ENCODE peak calls at places on chromosomes 11 and 22, in nine cellular contexts. V is lower lobe of right lung; X is tibial nerve; D is stomach; Y is transverse colon; R is H9; U is body of pancreas; J is naive thymus-derived CD4-positive, alpha-beta T cell; M is IMR-90. B is an unnamed sample. For H3K4me1, H3K27me3 and H3K9me3, the result is how much of the 10 kb centered on the place peaks cover.

GRCh38 chr11:45193695-45194094 is 47.3 kb downstream of the PRDM11 start:
- DNase-seq in R (no peak), V (no peak), D (no peak), U (no peak), Y (no peak), X (no peak), J (no peak), M (no peak), B (no peak)

GRCh38 chr11:107898270-107898669 is 30.0 kb upstream of the RAB39A start:
- DNase-seq in V (no peak), M (peak), R (no peak), D (no peak), J (no peak), U (no peak), X (no peak), Y (no peak), B (no peak)

GRCh38 chr11:72307439-72307838 is 63.5 kb upstream of the PHOX2A start:
- DNase-seq in X (no peak), M (no peak), V (no peak), Y (no peak), R (no peak), U (no peak), J (no peak), D (no peak), B (no peak)

GRCh38 chr11:115501895-115502589 is 2.2 kb downstream of the CADM1 start:
- DNase-seq in J (no peak), R (no peak), X (no peak), V (no peak), M (peak), Y (no peak), D (no peak), U (no peak), B (peak)

GRCh38 chr11:68009391-68010000 is 631 bp upstream of the ALDH3B1 start:
- DNase-seq in U (peak), X (no peak), V (no peak), Y (no peak), R (no peak), J (no peak), D (no peak), M (peak), B (no peak)

GRCh38 chr22:36644333-36644757 is 59.2 kb downstream of the CACNG2 start:
- DNase-seq in D (no peak), M (peak), Y (no peak), U (peak), J (peak), R (peak), X (no peak), V (no peak), B (peak)

GRCh38 chr11:25953015-25953414 is 378.9 kb upstream of the ANO3 start:
- DNase-seq in M (no peak), X (no peak), R (no peak), Y (no peak), J (no peak), U (no peak), D (no peak), V (no peak), B (no peak)

GRCh38 chr11:44779736-44780520 is 53.2 kb downstream of the TSPAN18 start:
- DNase-seq in D (no peak), R (peak), U (no peak), M (no peak), X (no peak), V (peak), J (no peak), Y (no peak), B (no peak)

GRCh38 chr11:83681944-83682644 is 395.9 kb upstream of the CCDC90B start:
- DNase-seq in J (no peak), D (no peak), M (no peak), V (no peak), X (no peak), U (no peak), Y (no peak), R (no peak), B (no peak)

DNA sequence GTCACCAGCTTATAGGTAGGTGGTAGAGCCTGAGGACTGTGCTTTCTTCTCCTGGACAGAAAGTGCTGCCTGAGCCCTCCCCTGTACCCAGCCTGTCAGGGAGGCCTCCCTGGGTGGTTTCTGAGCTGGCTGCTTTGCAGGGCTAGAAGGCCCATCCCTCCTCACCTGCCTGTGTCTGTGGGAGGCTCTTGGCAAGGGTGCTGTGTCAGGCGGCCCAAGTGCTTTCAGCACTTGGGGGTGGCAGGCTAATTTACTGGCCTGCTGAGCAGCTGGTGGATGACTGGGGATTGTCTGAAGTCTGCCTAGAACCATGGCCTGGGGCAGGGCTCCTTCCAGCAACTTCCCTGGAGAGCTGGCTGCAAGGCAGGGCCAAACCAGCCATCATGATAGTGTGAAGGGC is 139.0 kb upstream of the NAV2 start:
- DNase-seq in D (no peak), V (no peak), Y (no peak), U (peak), R (no peak), J (no peak), M (no peak), X (no peak), B (no peak)
- H3K4me1 ChIP-seq in D (under half), V (under half), Y (under half), U (under half), R (under half), J (under half), M (under half), X (under half), B (under half)

GRCh38 chr22:22414266-22414665 is 94.3 kb downstream of the ZNF280B start:
- DNase-seq in M (no peak), U (no peak), Y (no peak), V (no peak), R (no peak), J (no peak), D (no peak), X (no peak), B (no peak)
- H3K27me3 ChIP-seq in M (under half), U (under half), Y (half or more), V (half or more), R (half or more), J (under half), D (under half), X (under half), B (under half)

GRCh38 chr22:48442663-48443062 is 1385.0 kb downstream of the BRD1 start:
- DNase-seq in V (peak), Y (no peak), J (peak), X (no peak), D (no peak), M (no peak), R (no peak), U (no peak), B (no peak)

GRCh38 chr22:48445113-48445827 is 1382.4 kb downstream of the BRD1 start:
- DNase-seq in R (no peak), D (no peak), X (no peak), U (no peak), J (peak), V (peak), Y (no peak), M (no peak), B (no peak)

GRCh38 chr22:48441553-48441850 is 1386.2 kb downstream of the BRD1 start:
- DNase-seq in X (no peak), V (peak), U (no peak), R (no peak), Y (no peak), M (no peak), D (no peak), J (no peak), B (no peak)

GRCh38 chr22:48444320-48445112 is 1383.2 kb downstream of the BRD1 start:
- DNase-seq in D (no peak), X (no peak), Y (no peak), M (no peak), V (peak), J (peak), R (no peak), U (no peak), B (no peak)

DNA sequence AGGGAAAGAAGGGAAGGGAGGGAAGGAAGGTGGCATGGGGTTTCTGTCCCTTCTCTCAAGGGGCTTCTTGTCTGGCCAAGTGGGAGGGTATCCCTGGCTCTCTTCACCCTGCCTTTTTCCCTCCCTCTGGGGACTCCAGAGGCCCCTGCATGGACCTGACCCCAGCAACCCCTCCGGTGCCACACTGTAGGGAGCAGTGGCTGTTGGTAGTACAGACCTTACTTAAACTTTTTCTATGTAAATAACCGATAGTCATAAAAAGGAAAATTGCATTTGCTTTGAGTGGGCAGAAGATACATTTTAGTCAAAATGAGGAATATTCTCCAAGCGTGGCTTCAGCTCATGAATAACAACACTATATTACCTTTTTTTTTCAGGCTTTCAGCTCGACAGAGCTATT is 1384.0 kb downstream of the BRD1 start:
- DNase-seq in U (no peak), J (peak), D (no peak), R (no peak), X (no peak), M (no peak), V (peak), Y (no peak), B (no peak)
- H3K9me3 ChIP-seq in U (under half), J (under half), D (under half), R (under half), X (under half), M (half or more), V (under half), Y (under half), B (under half)

GRCh38 chr11:77473001-77473800 is 693 bp downstream of the PAK1 start:
- DNase-seq in R (peak), Y (peak), V (peak), M (no peak), D (peak), J (peak), U (peak), X (no peak), B (peak)
- H3K4me1 ChIP-seq in R (under half), Y (under half), V (under half), M (under half), D (under half), J (under half), U (under half), X (under half), B (under half)

GRCh38 chr11:1928891-1929541 is 9.5 kb downstream of the TNNT3 start:
- DNase-seq in V (no peak), Y (no peak), D (no peak), J (no peak), R (no peak), M (no peak), U (no peak), X (no peak), B (no peak)
- H3K27me3 ChIP-seq in V (under half), Y (under half), D (under half), J (under half), R (under half), M (under half), U (under half), X (under half), B (under half)

GRCh38 chr22:49243335-49243734 is 584.3 kb downstream of the BRD1 start:
- DNase-seq in M (no peak), U (no peak), V (no peak), R (peak), X (no peak), Y (no peak), J (no peak), D (no peak), B (no peak)
- H3K9me3 ChIP-seq in M (half or more), U (under half), V (under half), R (under half), X (under half), Y (under half), J (under half), D (under half), B (under half)

GRCh38 chr11:120354779-120355178 is 18.6 kb downstream of the ARHGEF12 start:
- DNase-seq in X (no peak), D (no peak), U (no peak), R (no peak), J (no peak), Y (no peak), M (peak), V (no peak), B (no peak)
- H3K4me1 ChIP-seq in X (under half), D (under half), U (under half), R (under half), J (under half), Y (under half), M (under half), V (under half), B (under half)

DNA sequence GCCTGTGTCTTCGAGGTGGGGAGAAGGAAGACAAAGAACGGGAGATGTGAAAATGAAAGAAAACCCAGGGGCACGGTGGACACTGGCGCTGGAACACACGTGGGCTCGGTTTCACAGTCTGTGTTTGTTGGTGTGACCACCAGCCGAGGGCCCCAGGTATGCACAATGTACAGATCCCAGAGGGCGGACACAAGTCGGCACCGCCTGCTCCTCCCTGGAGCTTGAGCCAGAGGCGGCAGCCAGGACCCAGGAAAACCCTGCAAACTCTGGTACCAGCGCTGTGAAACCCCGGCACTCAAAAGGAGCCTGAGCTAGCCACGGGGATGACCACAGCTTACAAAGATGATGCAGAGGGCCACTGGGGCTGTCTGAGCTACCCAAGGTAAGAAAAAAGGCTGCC is 105.0 kb downstream of the SHANK2 start:
- DNase-seq in U (no peak), Y (no peak), V (no peak), D (no peak), J (no peak), X (no peak), M (no peak), R (no peak), B (no peak)
- H3K27me3 ChIP-seq in U (under half), Y (under half), V (under half), D (under half), J (under half), X (under half), M (under half), R (under half), B (under half)